ENCODE peak calls at places on chromosomes 5 and 9, in four cellular contexts. A is GM12878, V is K562, X is HepG2. W is an unnamed sample.
A peak's percentile ranks its signal among the peaks of the same experiment; 100 is the strongest.

GRCh38 chr5:179893076-179893957 is 14.4 kb downstream of the TBC1D9B start:
- DNase-seq in X (no peak), V (no peak), A (no peak), W (no peak)

GRCh38 chr9:99825158-99826046 is 3.7 kb downstream of the NR4A3 start:
- DNase-seq in A (no peak), V (no peak), X (no peak), W (peak; percentile 39)

GRCh38 chr9:130720762-130721161 is 27.2 kb downstream of the EXOSC2 start:
- DNase-seq in A (no peak), X (no peak), V (no peak), W (no peak)

GRCh38 chr5:58680503-58680902 is 97.6 kb downstream of the RAB3C start:
- DNase-seq in V (no peak), A (no peak), X (no peak), W (no peak)

GRCh38 chr9:125472926-125473701 is 211.5 kb downstream of the GAPVD1 start:
- DNase-seq in V (peak; percentile 62), A (no peak), X (peak; percentile 76), W (peak; percentile 45)

GRCh38 chr5:39665328-39665727 is 240.5 kb upstream of the DAB2 start:
- DNase-seq in X (no peak), V (no peak), A (no peak), W (no peak)

GRCh38 chr5:172343741-172344140 is 60.2 kb upstream of the UBTD2 start:
- DNase-seq in V (no peak), A (no peak), X (no peak), W (no peak)

GRCh38 chr9:98175013-98175679 is 17.3 kb downstream of the CORO2A start:
- DNase-seq in V (no peak), A (no peak), X (peak; percentile 92), W (no peak)

GRCh38 chr5:129904667-129905466 is 602 bp downstream of the CHSY3 start:
- DNase-seq in V (no peak), A (no peak), X (no peak), W (peak; percentile 30)

GRCh38 chr9:93108301-93109041 is 12.5 kb downstream of the CARD19 start:
- DNase-seq in X (no peak), V (no peak), A (no peak), W (no peak)

GRCh38 chr5:59709346-59709821 is 184.1 kb downstream of the PDE4D start:
- DNase-seq in A (no peak), V (no peak), X (no peak), W (peak; percentile 26)

GRCh38 chr5:75243100-75243499 is 6.4 kb upstream of the ANKRD31 start:
- DNase-seq in X (no peak), V (no peak), A (no peak), W (no peak)

GRCh38 chr9:78130853-78131252 is 99.2 kb upstream of the GNAQ start:
- DNase-seq in X (no peak), A (no peak), V (no peak), W (no peak)

GRCh38 chr5:35924950-35925722 is 13.3 kb downstream of the CAPSL start:
- DNase-seq in X (no peak), A (no peak), V (peak; percentile 18), W (peak; percentile 77)

GRCh38 chr5:134874831-134875655 is 872 bp downstream of the TXNDC15 start:
- DNase-seq in V (peak; percentile 29), A (no peak), X (peak; percentile 48), W (no peak)

GRCh38 chr5:94153736-94154450 is 412.5 kb upstream of the POU5F2 start:
- DNase-seq in A (no peak), V (no peak), X (no peak), W (no peak)

GRCh38 chr5:89255845-89256463 is 373.0 kb upstream of the MEF2C start:
- DNase-seq in A (no peak), X (no peak), V (peak; percentile 60), W (no peak)

GRCh38 chr5:83474170-83474796 is 2.7 kb downstream of the VCAN start:
- DNase-seq in V (peak; percentile 79), X (peak; percentile 30), A (no peak), W (peak; percentile 89)

GRCh38 chr5:84290161-84290560 is 94.5 kb downstream of the EDIL3 start:
- DNase-seq in X (no peak), A (no peak), V (no peak), W (no peak)

GRCh38 chr9:88005146-88005750 is 30.9 kb upstream of the CDK20 start:
- DNase-seq in V (no peak), X (no peak), A (no peak), W (no peak)

GRCh38 chr5:6096101-6096500 is 282.2 kb downstream of the MED10 start:
- DNase-seq in A (no peak), X (no peak), V (no peak), W (no peak)

GRCh38 chr9:87844471-87844870 is 38.2 kb upstream of the SPATA31E1 start:
- DNase-seq in X (no peak), V (no peak), A (no peak), W (no peak)

GRCh38 chr5:52709171-52709925 is 78.4 kb upstream of the ITGA1 start:
- DNase-seq in A (no peak), X (peak; percentile 88), V (no peak), W (no peak)

GRCh38 chr5:170467000-170467707 is 36.7 kb upstream of the KCNIP1 start:
- DNase-seq in A (no peak), V (no peak), X (no peak), W (no peak)

GRCh38 chr5:10762776-10763500 is 1.9 kb upstream of the DAP start:
- DNase-seq in V (peak; percentile 30), X (no peak), A (no peak), W (no peak)

GRCh38 chr9:841371-842209 is at the start of gene DMRT1:
- DNase-seq in A (no peak), X (no peak), V (no peak), W (peak; percentile 60)

GRCh38 chr9:849431-849830 is 7.9 kb downstream of the DMRT1 start:
- DNase-seq in X (no peak), V (no peak), A (no peak), W (no peak)

GRCh38 chr9:847505-847904 is 6.0 kb downstream of the DMRT1 start:
- DNase-seq in X (no peak), A (no peak), V (no peak), W (no peak)

GRCh38 chr9:842918-843468 is 1.5 kb downstream of the DMRT1 start:
- DNase-seq in A (no peak), V (no peak), X (no peak), W (peak; percentile 45)

DNA sequence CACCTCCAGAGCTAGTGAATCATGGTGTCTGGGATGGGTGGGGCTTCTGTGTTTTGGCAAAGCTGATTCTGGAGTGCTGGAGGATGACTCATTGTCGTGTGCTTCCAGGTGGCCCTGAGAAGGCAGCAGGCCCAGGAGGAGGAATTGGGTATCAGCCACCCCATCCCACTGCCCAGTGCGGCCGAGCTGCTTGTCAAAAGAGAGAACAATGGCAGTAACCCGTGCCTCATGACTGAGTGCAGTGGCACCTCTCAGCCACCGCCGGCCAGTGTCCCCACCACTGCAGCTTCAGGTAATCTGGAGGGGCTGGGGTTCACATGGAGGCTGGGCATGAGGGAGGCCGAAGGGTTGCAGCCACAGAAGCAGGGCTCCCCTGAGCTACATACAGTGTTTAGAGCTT is 5.4 kb downstream of the DMRT1 start:
- DNase-seq in X (no peak), A (no peak), V (no peak), W (peak; percentile 24)
- TF ChIP-seq ATF2 in X (no peak), A (no peak), V (no peak), W (no peak)

GRCh38 chr5:132392978-132393825 is 23.7 kb downstream of the SLC22A5 start:
- DNase-seq in X (no peak), V (no peak), A (no peak), W (no peak)
- TF ChIP-seq ESRRA in X (no peak), V (no peak), A (no peak), W (no peak)

DNA sequence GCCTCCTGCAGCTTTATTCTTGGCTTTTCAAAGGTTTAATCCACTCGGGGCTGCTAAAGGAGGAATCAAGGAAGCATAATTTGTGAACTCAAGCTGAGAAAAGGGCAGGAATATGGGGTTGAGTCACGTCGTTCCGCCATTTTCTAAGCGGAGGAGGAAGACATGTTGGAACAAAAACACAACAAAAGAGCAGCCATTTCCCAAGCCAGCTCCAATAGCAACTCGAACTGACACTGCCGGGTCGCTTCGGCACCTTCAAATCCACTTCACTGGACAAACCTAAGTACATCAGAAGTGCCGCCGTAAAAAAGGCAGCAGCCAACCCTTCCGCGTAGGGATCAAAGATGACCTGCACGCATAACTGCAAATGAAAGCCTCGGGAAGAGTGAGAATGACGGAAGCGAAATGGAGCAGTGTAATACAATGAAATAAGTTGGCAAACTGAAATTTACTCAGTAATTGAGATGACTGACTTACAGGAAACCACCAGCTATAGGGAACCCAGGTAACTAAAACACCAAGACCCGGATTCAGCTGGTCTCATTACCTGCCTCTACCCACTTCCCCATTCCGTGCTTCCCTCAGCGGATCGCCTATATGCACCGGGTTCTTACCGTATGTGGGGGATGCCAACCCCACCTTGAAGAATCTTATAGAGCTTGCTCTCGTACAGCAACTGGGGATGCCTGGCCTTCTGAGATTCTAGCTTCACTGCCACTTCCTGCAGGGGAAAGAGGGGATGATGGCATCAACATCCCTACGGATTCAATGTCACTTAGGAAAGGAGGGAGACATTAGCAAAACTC is 1.6 kb downstream of the CSNK1A1 start:
- DNase-seq in A (peak; percentile 32), V (no peak), X (peak; percentile 86), W (no peak)
- TF ChIP-seq ATF2 in A (no peak), V (no peak), X (no peak), W (no peak)

DNA sequence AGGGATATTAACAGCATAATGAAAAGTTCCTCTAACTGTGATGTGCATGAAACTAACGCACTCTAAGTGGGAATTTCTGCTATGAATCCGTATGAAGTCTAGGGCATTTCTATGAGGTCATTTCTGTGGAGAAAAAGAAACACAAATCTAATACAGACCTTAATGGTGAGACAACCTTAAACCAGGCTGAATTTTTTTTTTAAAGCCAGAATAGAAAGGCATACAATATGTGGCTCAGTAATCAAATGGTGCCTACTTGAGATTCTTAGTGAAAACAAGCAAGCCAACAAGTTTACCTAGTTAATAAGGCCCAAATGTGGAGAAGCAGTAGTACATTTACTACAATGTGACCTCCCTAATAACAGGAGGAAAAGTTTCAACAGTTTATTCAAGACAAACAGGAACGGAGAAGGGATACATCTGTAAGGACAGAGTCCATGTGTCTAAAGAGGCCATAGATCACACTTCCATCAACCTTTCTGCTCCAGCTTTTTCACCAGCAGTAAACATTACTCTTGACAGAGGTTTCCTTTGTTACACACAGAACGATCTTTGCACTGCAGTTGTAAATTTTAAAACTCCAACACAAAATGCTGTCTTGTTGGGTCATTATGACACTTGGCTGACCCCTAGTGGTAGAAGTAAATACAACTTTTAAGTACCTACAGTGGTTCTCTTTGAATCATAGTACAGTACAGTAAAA is 26.2 kb downstream of the CARNMT1 start:
- DNase-seq in X (peak; percentile 99), V (peak; percentile 28), A (peak; percentile 36), W (no peak)
- TF ChIP-seq ESRRA in X (peak; percentile 78), V (no peak), A (no peak), W (no peak)

GRCh38 chr5:138668451-138668850 is 84.8 kb upstream of the CTNNA1 start:
- DNase-seq in V (no peak), A (no peak), X (peak; percentile 27), W (no peak)
- TF ChIP-seq ATF2 in V (no peak), A (no peak), X (no peak), W (no peak)

GRCh38 chr5:124746916-124747769 is 704 bp upstream of the ZNF608 start:
- DNase-seq in X (peak; percentile 57), V (no peak), A (peak; percentile 66), W (peak; percentile 66)
- TF ChIP-seq ESRRA in X (no peak), V (no peak), A (no peak), W (no peak)

DNA sequence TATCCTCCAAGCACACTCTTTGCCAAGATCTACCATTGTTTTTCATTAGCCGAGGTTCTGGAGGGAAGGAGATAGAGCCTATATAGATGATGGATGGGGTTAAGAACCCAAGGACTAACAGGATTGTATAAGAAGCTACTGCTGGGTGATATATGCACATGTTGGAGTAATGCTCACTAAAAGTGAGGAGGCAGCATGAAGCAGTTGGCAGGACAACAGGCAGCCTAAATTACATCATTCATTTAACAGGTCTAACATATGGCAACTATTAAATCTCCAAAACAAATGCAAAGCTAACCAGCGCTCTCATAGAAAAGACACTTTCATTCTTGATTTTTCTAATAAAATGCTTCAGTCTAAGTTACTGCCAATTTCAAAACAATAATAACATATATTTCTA is 293.2 kb downstream of the EPB41L4A start:
- DNase-seq in X (no peak), V (no peak), A (no peak), W (no peak)
- TF ChIP-seq ATF2 in X (no peak), V (no peak), A (no peak), W (no peak)